ENCODE peak calls at places on chromosomes 1 and 21, in five cellular contexts. Z, P, S, W and C are unnamed samples.

GRCh38 chr1:46448109-46448911 is 41.3 kb upstream of the DMBX1 start:
- DNase-seq in Z (no peak), P (no peak), S (no peak), W (peak; percentile 27), C (no peak)

GRCh38 chr1:221840511-221841243 is 98.8 kb upstream of the DUSP10 start:
- DNase-seq in Z (no peak), P (no peak), S (peak; percentile 75), W (peak; percentile 34), C (peak; percentile 29)

GRCh38 chr1:40876891-40877290 is 14.7 kb upstream of the CITED4 start:
- DNase-seq in Z (no peak), P (no peak), S (no peak), W (no peak), C (no peak)

GRCh38 chr1:31981976-31982375 is 31.7 kb upstream of the KHDRBS1 start:
- DNase-seq in Z (no peak), P (peak; percentile 22), S (no peak), W (no peak), C (no peak)

GRCh38 chr1:14538335-14538734 is 60.1 kb upstream of the KAZN start:
- DNase-seq in Z (no peak), P (no peak), S (no peak), W (no peak), C (no peak)

GRCh38 chr1:25913166-25913565 is 6.9 kb upstream of the STMN1 start:
- DNase-seq in Z (no peak), P (no peak), S (no peak), W (no peak), C (no peak)

GRCh38 chr1:226526801-226527595 is 21.6 kb upstream of the STUM start:
- DNase-seq in Z (peak; percentile 78), P (no peak), S (no peak), W (peak; percentile 58), C (no peak)

GRCh38 chr1:220878223-220879081 is 791 bp upstream of the HLX start:
- DNase-seq in Z (no peak), P (no peak), S (no peak), W (peak; percentile 49), C (no peak)

GRCh38 chr1:91643431-91643830 is 142.8 kb downstream of the CDC7 start:
- DNase-seq in Z (peak; percentile 49), P (no peak), S (no peak), W (no peak), C (no peak)

GRCh38 chr1:63135174-63135512 is 187.2 kb upstream of the FOXD3 start:
- DNase-seq in Z (no peak), P (no peak), S (no peak), W (no peak), C (no peak)

GRCh38 chr1:69673301-69673700 is 105.6 kb downstream of the LRRC7 start:
- DNase-seq in Z (no peak), P (no peak), S (no peak), W (no peak), C (no peak)

GRCh38 chr1:213244664-213245091 is 193.6 kb downstream of the RPS6KC1 start:
- DNase-seq in Z (no peak), P (peak; percentile 9), S (no peak), W (no peak), C (no peak)

GRCh38 chr1:176773038-176773437 is 310.1 kb downstream of the PAPPA2 start:
- DNase-seq in Z (no peak), P (no peak), S (no peak), W (no peak), C (no peak)

GRCh38 chr1:199172286-199173124 is 533.7 kb downstream of the PTPRC start:
- DNase-seq in Z (no peak), P (no peak), S (no peak), W (no peak), C (no peak)

GRCh38 chr1:171113377-171113776 is 22.7 kb downstream of the FMO3 start:
- DNase-seq in Z (no peak), P (no peak), S (no peak), W (no peak), C (no peak)

GRCh38 chr1:226655251-226656163 is 83.6 kb downstream of the ITPKB start:
- DNase-seq in Z (no peak), P (no peak), S (no peak), W (no peak), C (no peak)

GRCh38 chr21:16353764-16354163 is 624.0 kb downstream of the USP25 start:
- DNase-seq in Z (no peak), P (no peak), S (no peak), W (no peak), C (no peak)

GRCh38 chr1:183223467-183223866 is 37.4 kb downstream of the LAMC2 start:
- DNase-seq in Z (no peak), P (no peak), S (no peak), W (no peak), C (no peak)

GRCh38 chr1:36807262-36807661 is 227.1 kb downstream of the GRIK3 start:
- DNase-seq in Z (no peak), P (no peak), S (no peak), W (no peak), C (no peak)

GRCh38 chr1:225809842-225810578 is at the start of gene EPHX1:
- DNase-seq in Z (peak; percentile 92), P (peak; percentile 62), S (peak; percentile 89), W (peak; percentile 93), C (peak; percentile 96)

GRCh38 chr1:212600980-212601379 is 7.6 kb upstream of the ATF3 start:
- DNase-seq in Z (no peak), P (no peak), S (no peak), W (no peak), C (no peak)

GRCh38 chr1:17213433-17214148 is 8.7 kb downstream of the PADI1 start:
- DNase-seq in Z (no peak), P (no peak), S (no peak), W (no peak), C (no peak)

GRCh38 chr1:8711161-8711560 is 106.3 kb downstream of the RERE start:
- DNase-seq in Z (no peak), P (no peak), S (no peak), W (no peak), C (no peak)

GRCh38 chr1:102578806-102579205 is 529.5 kb downstream of the COL11A1 start:
- DNase-seq in Z (no peak), P (no peak), S (no peak), W (no peak), C (no peak)

GRCh38 chr1:42260376-42261078 is 74.5 kb downstream of the FOXJ3 start:
- DNase-seq in Z (no peak), P (no peak), S (no peak), W (no peak), C (no peak)

GRCh38 chr21:34593423-34593822 is 21.5 kb downstream of the RCAN1 start:
- DNase-seq in Z (no peak), P (no peak), S (no peak), W (no peak), C (no peak)

GRCh38 chr1:10196991-10197390 is 13.4 kb upstream of the KIF1B start:
- DNase-seq in Z (peak; percentile 55), P (no peak), S (no peak), W (no peak), C (no peak)
- H3K27ac ChIP-seq in Z (peak overlapping the region; percentile 71), P (no peak overlapping the region), S (no peak overlapping the region), W (no peak overlapping the region), C (no peak overlapping the region)

DNA sequence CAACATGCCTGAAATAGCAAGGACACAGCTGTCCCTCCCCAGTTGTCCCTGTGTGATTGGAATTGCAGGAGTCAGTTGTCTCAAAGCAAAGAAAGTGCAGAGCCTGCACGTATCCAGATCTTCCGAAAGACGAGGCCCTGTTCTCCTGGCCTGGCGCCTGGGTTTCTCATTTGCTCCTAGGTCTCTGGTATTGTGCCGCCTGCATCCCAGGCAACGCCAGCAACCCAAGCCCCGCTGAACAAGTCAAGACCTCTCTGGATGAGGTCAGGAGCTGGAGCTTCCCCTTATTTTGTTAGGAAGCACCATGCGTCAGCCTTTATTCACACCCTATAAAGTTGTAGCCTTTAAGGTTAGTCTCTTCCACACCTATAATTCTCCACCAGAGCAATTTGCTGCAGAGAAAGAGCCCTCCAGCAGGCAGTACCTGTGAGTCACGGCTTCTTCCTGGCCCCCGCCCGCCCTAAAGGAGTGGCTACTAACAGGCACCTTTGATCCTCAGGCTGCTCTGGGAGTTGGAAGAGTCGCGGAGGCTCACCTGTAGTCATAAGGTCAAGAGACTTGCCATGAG is 130.4 kb downstream of the TOMM20 start:
- DNase-seq in Z (no peak), P (no peak), S (peak; percentile 88), W (peak; percentile 72), C (peak; percentile 63)
- H3K4me3 ChIP-seq in Z (no peak overlapping the region), P (no peak overlapping the region), S (peak overlapping the region; percentile 14), W (no peak overlapping the region), C (no peak overlapping the region)

GRCh38 chr1:97870574-97870973 is 50.3 kb downstream of the DPYD start:
- DNase-seq in Z (no peak), P (no peak), S (no peak), W (no peak), C (no peak)

GRCh38 chr1:97867127-97867526 is 53.7 kb downstream of the DPYD start:
- DNase-seq in Z (no peak), P (no peak), S (no peak), W (no peak), C (no peak)

GRCh38 chr1:97869441-97869840 is 51.4 kb downstream of the DPYD start:
- DNase-seq in Z (no peak), P (no peak), S (no peak), W (no peak), C (no peak)

GRCh38 chr1:97864615-97865014 is 56.2 kb downstream of the DPYD start:
- DNase-seq in Z (no peak), P (no peak), S (no peak), W (no peak), C (no peak)
- H3K27ac ChIP-seq in Z (no peak overlapping the region), P (no peak overlapping the region), S (no peak overlapping the region), W (no peak overlapping the region), C (no peak overlapping the region)

GRCh38 chr1:111406325-111406768 is 21.2 kb downstream of the OVGP1 start:
- DNase-seq in Z (no peak), P (peak; percentile 40), S (no peak), W (no peak), C (no peak)
- H3K4me3 ChIP-seq in Z (no peak overlapping the region), P (no peak overlapping the region), S (no peak overlapping the region), W (no peak overlapping the region), C (no peak overlapping the region)

GRCh38 chr1:169513208-169513607 is 27.5 kb upstream of the SLC19A2 start:
- DNase-seq in Z (no peak), P (no peak), S (no peak), W (no peak), C (no peak)
- H3K27ac ChIP-seq in Z (no peak overlapping the region), P (no peak overlapping the region), S (peak overlapping the region; percentile 76), W (no peak overlapping the region), C (peak overlapping the region; percentile 45)

GRCh38 chr1:1205769-1206375 is 520 bp downstream of the TNFRSF18 start:
- DNase-seq in Z (no peak), P (no peak), S (no peak), W (peak; percentile 11), C (no peak)
- H3K4me3 ChIP-seq in Z (no peak overlapping the region), P (peak overlapping the region; percentile 27), S (peak overlapping the region; percentile 37), W (peak overlapping the region; percentile 36), C (no peak overlapping the region)

GRCh38 chr21:39022901-39023693 is 160.2 kb downstream of the PSMG1 start:
- DNase-seq in Z (peak; percentile 59), P (no peak), S (no peak), W (peak; percentile 80), C (peak; percentile 83)

GRCh38 chr21:39021475-39021832 is 161.8 kb downstream of the PSMG1 start:
- DNase-seq in Z (no peak), P (no peak), S (no peak), W (no peak), C (no peak)

GRCh38 chr21:39020751-39021474 is 162.3 kb downstream of the PSMG1 start:
- DNase-seq in Z (no peak), P (no peak), S (no peak), W (no peak), C (no peak)

GRCh38 chr21:39024538-39024937 is 158.7 kb downstream of the PSMG1 start:
- DNase-seq in Z (no peak), P (no peak), S (no peak), W (no peak), C (no peak)

GRCh38 chr21:39022035-39022900 is 161.0 kb downstream of the PSMG1 start:
- DNase-seq in Z (no peak), P (no peak), S (no peak), W (no peak), C (no peak)
- H3K27ac ChIP-seq in Z (peak overlapping the region; percentile 54), P (no peak overlapping the region), S (peak overlapping the region; percentile 72), W (peak overlapping the region; percentile 87), C (peak overlapping the region; percentile 74)